ENCODE peak calls at places on chromosomes 11 and 22, in ten cellular contexts. V is cardiac fibroblast; M is stimulated activated CD4-positive, alpha-beta T cell treated with anti-CD3 and anti-CD28 coated beads, Interleukin-1b, Interleukin-23, amount 100 ng/mL, for 4 hours; A is AG08395; Q is left cardiac atrium; T is NCI-H2029 treated with DMSO at 0.1 percent for 48 hours; E is GM12891; X is aorta; R is MCF 10A; L is stromal cell of bone marrow. S is an unnamed sample.

GRCh38 chr22:38204784-38205183 is 3.0 kb downstream of the MAFF start:
- DNase-seq in T (no peak), A (no peak), X (no peak), M (no peak), E (peak), Q (no peak), R (no peak), L (no peak), V (no peak), S (no peak)

GRCh38 chr11:96752221-96752620 is 362.4 kb downstream of the JRKL start:
- DNase-seq in X (no peak), L (no peak), A (no peak), E (no peak), T (no peak), V (no peak), R (no peak), Q (no peak), M (no peak), S (no peak)

GRCh38 chr11:117091753-117092477 is 6.3 kb downstream of the SIK3 start:
- DNase-seq in R (no peak), X (no peak), M (no peak), V (no peak), Q (no peak), L (no peak), A (no peak), E (no peak), T (no peak), S (no peak)

GRCh38 chr11:62917906-62918502 is 3.2 kb downstream of the CHRM1 start:
- DNase-seq in R (no peak), X (peak), V (no peak), A (no peak), M (no peak), T (no peak), L (no peak), Q (no peak), E (no peak), S (no peak)

GRCh38 chr11:70597751-70598377 is 199.5 kb downstream of the CTTN start:
- DNase-seq in M (no peak), X (no peak), R (no peak), V (no peak), L (no peak), E (no peak), A (no peak), Q (no peak), T (no peak), S (no peak)

GRCh38 chr11:61482513-61482912 is 26.0 kb upstream of the LRRC10B start:
- DNase-seq in A (peak), L (no peak), E (no peak), X (no peak), R (no peak), T (no peak), Q (no peak), V (no peak), M (peak), S (no peak)

GRCh38 chr11:118202599-118203422 is 22.0 kb downstream of the JAML start:
- DNase-seq in T (no peak), R (no peak), Q (no peak), E (no peak), L (no peak), M (no peak), V (no peak), X (no peak), A (no peak), S (no peak)

GRCh38 chr11:117505285-117505970 is 177.8 kb downstream of the CEP164 start:
- DNase-seq in T (no peak), Q (no peak), V (no peak), L (no peak), A (no peak), M (no peak), E (no peak), X (no peak), R (no peak), S (no peak)

GRCh38 chr11:31240340-31240904 is 129.1 kb downstream of the DCDC1 start:
- DNase-seq in R (peak), L (peak), M (no peak), Q (no peak), V (peak), T (peak), X (no peak), A (no peak), E (no peak), S (no peak)

GRCh38 chr11:86610559-86611341 is 61.7 kb downstream of the ME3 start:
- DNase-seq in Q (no peak), V (no peak), M (no peak), R (no peak), A (no peak), T (no peak), L (no peak), E (no peak), X (no peak), S (no peak)

GRCh38 chr11:83836883-83837654 is 550.9 kb upstream of the CCDC90B start:
- DNase-seq in R (peak), A (peak), L (peak), Q (no peak), M (no peak), X (no peak), T (no peak), V (peak), E (peak), S (peak)

GRCh38 chr22:49362393-49362792 is 465.3 kb downstream of the BRD1 start:
- DNase-seq in M (no peak), R (no peak), A (no peak), E (no peak), Q (no peak), X (peak), T (no peak), L (no peak), V (no peak), S (no peak)

GRCh38 chr11:130449996-130450419 is 1.6 kb downstream of the ADAMTS15 start:
- DNase-seq in T (no peak), Q (peak), R (no peak), E (no peak), X (peak), M (no peak), L (peak), V (peak), A (no peak), S (no peak)

GRCh38 chr11:2525941-2526807 is 81.4 kb downstream of the KCNQ1 start:
- DNase-seq in E (no peak), Q (peak), A (no peak), V (no peak), X (peak), M (no peak), L (no peak), R (no peak), T (peak), S (no peak)

GRCh38 chr11:95148421-95148820 is 58.8 kb downstream of the ENDOD1 start:
- DNase-seq in E (no peak), Q (no peak), V (no peak), A (no peak), T (no peak), X (no peak), L (no peak), R (no peak), M (no peak), S (no peak)

GRCh38 chr11:59223611-59224010 is 10.9 kb upstream of the MPEG1 start:
- DNase-seq in T (no peak), A (no peak), V (no peak), Q (no peak), M (no peak), R (no peak), X (no peak), L (no peak), E (no peak), S (no peak)

GRCh38 chr22:46394622-46395021 is 59.1 kb downstream of the TRMU start:
- DNase-seq in M (no peak), L (no peak), Q (no peak), V (no peak), R (no peak), T (no peak), E (no peak), X (no peak), A (no peak), S (no peak)